ENCODE peak calls at places on chromosomes 4 and X, in seven cellular contexts. One of them, this sample, is unnamed.

GRCh38 chr4:95381843-95382580 is 166.8 kb downstream of the UNC5C start:
- DNase-seq in stimulated activated CD4-positive, alpha-beta T cell treated with anti-CD3 and anti-CD28 coated beads, TNF-alpha, amount 100 ng/mL, for 1 hour: no peak
- DNase-seq in SK-N-SH: no peak
- DNase-seq in AG09309: no peak
- DNase-seq in C1 segment of cervical spinal cord: no peak
- DNase-seq in substantia nigra: no peak
- DNase-seq in dermis blood vessel endothelial cell: no peak
- DNase-seq in this sample: no peak

GRCh38 chrX:15882704-15883539 is 28.3 kb upstream of the AP1S2 start:
- DNase-seq in stimulated activated CD4-positive, alpha-beta T cell treated with anti-CD3 and anti-CD28 coated beads, TNF-alpha, amount 100 ng/mL, for 1 hour: no peak
- DNase-seq in AG09309: no peak
- DNase-seq in dermis blood vessel endothelial cell: peak; percentile 23
- DNase-seq in SK-N-SH: no peak
- DNase-seq in substantia nigra: no peak
- DNase-seq in C1 segment of cervical spinal cord: no peak
- DNase-seq in this sample: no peak

GRCh38 chrX:30589146-30589888 is 11.8 kb upstream of the TASL start:
- DNase-seq in AG09309: no peak
- DNase-seq in substantia nigra: no peak
- DNase-seq in SK-N-SH: no peak
- DNase-seq in C1 segment of cervical spinal cord: no peak
- DNase-seq in dermis blood vessel endothelial cell: no peak
- DNase-seq in stimulated activated CD4-positive, alpha-beta T cell treated with anti-CD3 and anti-CD28 coated beads, TNF-alpha, amount 100 ng/mL, for 1 hour: no peak
- DNase-seq in this sample: no peak

GRCh38 chrX:7316887-7317286 is 168.9 kb upstream of the PUDP start:
- DNase-seq in stimulated activated CD4-positive, alpha-beta T cell treated with anti-CD3 and anti-CD28 coated beads, TNF-alpha, amount 100 ng/mL, for 1 hour: no peak
- DNase-seq in substantia nigra: no peak
- DNase-seq in dermis blood vessel endothelial cell: no peak
- DNase-seq in AG09309: peak; percentile 61
- DNase-seq in SK-N-SH: no peak
- DNase-seq in C1 segment of cervical spinal cord: no peak
- DNase-seq in this sample: no peak

GRCh38 chr4:84750260-84750955 is 167.5 kb downstream of the CDS1 start:
- DNase-seq in dermis blood vessel endothelial cell: peak; percentile 72
- DNase-seq in AG09309: peak; percentile 23
- DNase-seq in SK-N-SH: peak; percentile 53
- DNase-seq in stimulated activated CD4-positive, alpha-beta T cell treated with anti-CD3 and anti-CD28 coated beads, TNF-alpha, amount 100 ng/mL, for 1 hour: no peak
- DNase-seq in substantia nigra: no peak
- DNase-seq in C1 segment of cervical spinal cord: no peak
- DNase-seq in this sample: no peak

GRCh38 chr4:142463195-142463594 is 382.9 kb downstream of the INPP4B start:
- DNase-seq in substantia nigra: no peak
- DNase-seq in SK-N-SH: no peak
- DNase-seq in dermis blood vessel endothelial cell: no peak
- DNase-seq in AG09309: no peak
- DNase-seq in C1 segment of cervical spinal cord: no peak
- DNase-seq in stimulated activated CD4-positive, alpha-beta T cell treated with anti-CD3 and anti-CD28 coated beads, TNF-alpha, amount 100 ng/mL, for 1 hour: no peak
- DNase-seq in this sample: no peak

GRCh38 chrX:136694491-136695087 is 46.6 kb downstream of the CD40LG start:
- DNase-seq in SK-N-SH: peak; percentile 62
- DNase-seq in C1 segment of cervical spinal cord: no peak
- DNase-seq in dermis blood vessel endothelial cell: peak; percentile 56
- DNase-seq in substantia nigra: no peak
- DNase-seq in AG09309: peak; percentile 28
- DNase-seq in stimulated activated CD4-positive, alpha-beta T cell treated with anti-CD3 and anti-CD28 coated beads, TNF-alpha, amount 100 ng/mL, for 1 hour: no peak
- DNase-seq in this sample: no peak

GRCh38 chr4:94363136-94363655 is 20.6 kb upstream of the HPGDS start:
- DNase-seq in substantia nigra: no peak
- DNase-seq in dermis blood vessel endothelial cell: peak; percentile 13
- DNase-seq in AG09309: no peak
- DNase-seq in C1 segment of cervical spinal cord: no peak
- DNase-seq in SK-N-SH: no peak
- DNase-seq in stimulated activated CD4-positive, alpha-beta T cell treated with anti-CD3 and anti-CD28 coated beads, TNF-alpha, amount 100 ng/mL, for 1 hour: no peak
- DNase-seq in this sample: no peak

GRCh38 chrX:133185938-133186337 is 32.2 kb downstream of the TFDP3 start:
- DNase-seq in dermis blood vessel endothelial cell: no peak
- DNase-seq in stimulated activated CD4-positive, alpha-beta T cell treated with anti-CD3 and anti-CD28 coated beads, TNF-alpha, amount 100 ng/mL, for 1 hour: no peak
- DNase-seq in C1 segment of cervical spinal cord: no peak
- DNase-seq in substantia nigra: no peak
- DNase-seq in AG09309: no peak
- DNase-seq in SK-N-SH: no peak
- DNase-seq in this sample: no peak

GRCh38 chr4:170391066-170391754 is 301.5 kb upstream of the AADAT start:
- DNase-seq in substantia nigra: no peak
- DNase-seq in C1 segment of cervical spinal cord: no peak
- DNase-seq in stimulated activated CD4-positive, alpha-beta T cell treated with anti-CD3 and anti-CD28 coated beads, TNF-alpha, amount 100 ng/mL, for 1 hour: no peak
- DNase-seq in AG09309: no peak
- DNase-seq in dermis blood vessel endothelial cell: no peak
- DNase-seq in SK-N-SH: no peak
- DNase-seq in this sample: no peak

GRCh38 chr4:152448038-152448437 is 87.9 kb downstream of the FBXW7 start:
- DNase-seq in substantia nigra: no peak
- DNase-seq in stimulated activated CD4-positive, alpha-beta T cell treated with anti-CD3 and anti-CD28 coated beads, TNF-alpha, amount 100 ng/mL, for 1 hour: no peak
- DNase-seq in AG09309: no peak
- DNase-seq in dermis blood vessel endothelial cell: no peak
- DNase-seq in SK-N-SH: no peak
- DNase-seq in C1 segment of cervical spinal cord: no peak
- DNase-seq in this sample: no peak

GRCh38 chr4:25535701-25536473 is 119.8 kb upstream of the SLC34A2 start:
- DNase-seq in SK-N-SH: no peak
- DNase-seq in C1 segment of cervical spinal cord: no peak
- DNase-seq in AG09309: no peak
- DNase-seq in substantia nigra: no peak
- DNase-seq in dermis blood vessel endothelial cell: no peak
- DNase-seq in stimulated activated CD4-positive, alpha-beta T cell treated with anti-CD3 and anti-CD28 coated beads, TNF-alpha, amount 100 ng/mL, for 1 hour: no peak
- DNase-seq in this sample: no peak

GRCh38 chr4:183612329-183613250 is 46.4 kb downstream of the RWDD4 start:
- DNase-seq in AG09309: no peak
- DNase-seq in C1 segment of cervical spinal cord: no peak
- DNase-seq in dermis blood vessel endothelial cell: no peak
- DNase-seq in substantia nigra: no peak
- DNase-seq in SK-N-SH: no peak
- DNase-seq in stimulated activated CD4-positive, alpha-beta T cell treated with anti-CD3 and anti-CD28 coated beads, TNF-alpha, amount 100 ng/mL, for 1 hour: no peak
- DNase-seq in this sample: no peak

GRCh38 chr4:48779095-48779997 is 733 bp downstream of the FRYL start:
- DNase-seq in stimulated activated CD4-positive, alpha-beta T cell treated with anti-CD3 and anti-CD28 coated beads, TNF-alpha, amount 100 ng/mL, for 1 hour: peak; percentile 45
- DNase-seq in substantia nigra: peak; percentile 36
- DNase-seq in SK-N-SH: peak; percentile 81
- DNase-seq in dermis blood vessel endothelial cell: peak; percentile 75
- DNase-seq in AG09309: no peak
- DNase-seq in C1 segment of cervical spinal cord: peak; percentile 66
- DNase-seq in this sample: peak; percentile 27

GRCh38 chr4:63556332-63556731 is 852.9 kb downstream of the TECRL start:
- DNase-seq in substantia nigra: no peak
- DNase-seq in AG09309: no peak
- DNase-seq in SK-N-SH: no peak
- DNase-seq in C1 segment of cervical spinal cord: no peak
- DNase-seq in dermis blood vessel endothelial cell: no peak
- DNase-seq in stimulated activated CD4-positive, alpha-beta T cell treated with anti-CD3 and anti-CD28 coated beads, TNF-alpha, amount 100 ng/mL, for 1 hour: no peak
- DNase-seq in this sample: no peak

GRCh38 chr4:150308824-150309472 is 230.7 kb downstream of the DCLK2 start:
- DNase-seq in C1 segment of cervical spinal cord: no peak
- DNase-seq in stimulated activated CD4-positive, alpha-beta T cell treated with anti-CD3 and anti-CD28 coated beads, TNF-alpha, amount 100 ng/mL, for 1 hour: no peak
- DNase-seq in substantia nigra: no peak
- DNase-seq in dermis blood vessel endothelial cell: peak; percentile 68
- DNase-seq in AG09309: no peak
- DNase-seq in SK-N-SH: no peak
- DNase-seq in this sample: no peak

GRCh38 chr4:138891610-138892009 is 124.0 kb upstream of the NOCT start:
- DNase-seq in SK-N-SH: peak; percentile 43
- DNase-seq in AG09309: no peak
- DNase-seq in stimulated activated CD4-positive, alpha-beta T cell treated with anti-CD3 and anti-CD28 coated beads, TNF-alpha, amount 100 ng/mL, for 1 hour: no peak
- DNase-seq in C1 segment of cervical spinal cord: no peak
- DNase-seq in dermis blood vessel endothelial cell: no peak
- DNase-seq in substantia nigra: no peak
- DNase-seq in this sample: no peak

GRCh38 chrX:21295246-21295820 is 78.9 kb upstream of the CNKSR2 start:
- DNase-seq in C1 segment of cervical spinal cord: no peak
- DNase-seq in substantia nigra: no peak
- DNase-seq in dermis blood vessel endothelial cell: no peak
- DNase-seq in AG09309: no peak
- DNase-seq in stimulated activated CD4-positive, alpha-beta T cell treated with anti-CD3 and anti-CD28 coated beads, TNF-alpha, amount 100 ng/mL, for 1 hour: no peak
- DNase-seq in SK-N-SH: no peak
- DNase-seq in this sample: no peak